ENCODE peak calls at places on chromosomes 11 and 22, in four cellular contexts. One of them, this sample, is unnamed.
A peak's percentile ranks its signal among the peaks of the same experiment; 100 is the strongest.

GRCh38 chr22:24169439-24170058 is 11.7 kb upstream of the SUSD2 start:
- DNase-seq in HepG2: no peak
- DNase-seq in GM12878: no peak
- DNase-seq in K562: no peak
- DNase-seq in this sample: no peak

GRCh38 chr11:61820174-61820573 is 3.4 kb upstream of the FADS1 start:
- DNase-seq in HepG2: peak; percentile 33
- DNase-seq in GM12878: no peak
- DNase-seq in K562: no peak
- DNase-seq in this sample: no peak

GRCh38 chr11:120554771-120555432 is 43.4 kb downstream of the GRIK4 start:
- DNase-seq in HepG2: no peak
- DNase-seq in GM12878: no peak
- DNase-seq in K562: no peak
- DNase-seq in this sample: peak; percentile 30

GRCh38 chr22:30830907-30831306 is 136.2 kb downstream of the OSBP2 start:
- DNase-seq in HepG2: no peak
- DNase-seq in GM12878: no peak
- DNase-seq in K562: no peak
- DNase-seq in this sample: no peak

GRCh38 chr11:82732734-82733443 is 775 bp downstream of the FAM181B start:
- DNase-seq in HepG2: no peak
- DNase-seq in GM12878: no peak
- DNase-seq in K562: peak; percentile 38
- DNase-seq in this sample: peak; percentile 29

GRCh38 chr11:2256293-2256913 is 14.0 kb downstream of the ASCL2 start:
- DNase-seq in HepG2: no peak
- DNase-seq in GM12878: no peak
- DNase-seq in K562: no peak
- DNase-seq in this sample: no peak

GRCh38 chr22:45703758-45704157 is 32.1 kb downstream of the ATXN10 start:
- DNase-seq in HepG2: no peak
- DNase-seq in GM12878: no peak
- DNase-seq in K562: no peak
- DNase-seq in this sample: peak; percentile 24

GRCh38 chr22:19146215-19146968 is 1.9 kb upstream of the ESS2 start:
- DNase-seq in HepG2: peak; percentile 25
- DNase-seq in GM12878: no peak
- DNase-seq in K562: no peak
- DNase-seq in this sample: no peak

GRCh38 chr11:109877043-109877442 is 216.1 kb upstream of the ZC3H12C start:
- DNase-seq in HepG2: no peak
- DNase-seq in GM12878: no peak
- DNase-seq in K562: no peak
- DNase-seq in this sample: no peak

GRCh38 chr11:64715756-64716470 is 7.1 kb downstream of the NRXN2 start:
- DNase-seq in HepG2: no peak
- DNase-seq in GM12878: no peak
- DNase-seq in K562: no peak
- DNase-seq in this sample: no peak

GRCh38 chr22:20520093-20520511 is 12.7 kb downstream of the MED15 start:
- DNase-seq in HepG2: no peak
- DNase-seq in GM12878: no peak
- DNase-seq in K562: peak; percentile 61
- DNase-seq in this sample: no peak

GRCh38 chr11:131495417-131495816 is 125.0 kb downstream of the NTM start:
- DNase-seq in HepG2: no peak
- DNase-seq in GM12878: no peak
- DNase-seq in K562: no peak
- DNase-seq in this sample: no peak

GRCh38 chr11:41984023-41984422 is 524.6 kb upstream of the LRRC4C start:
- DNase-seq in HepG2: no peak
- DNase-seq in GM12878: no peak
- DNase-seq in K562: no peak
- DNase-seq in this sample: no peak

GRCh38 chr11:41985799-41986198 is 526.3 kb upstream of the LRRC4C start:
- DNase-seq in HepG2: no peak
- DNase-seq in GM12878: no peak
- DNase-seq in K562: no peak
- DNase-seq in this sample: no peak

GRCh38 chr11:41989173-41989572 is 529.7 kb upstream of the LRRC4C start:
- DNase-seq in HepG2: no peak
- DNase-seq in GM12878: no peak
- DNase-seq in K562: no peak
- DNase-seq in this sample: no peak

DNA sequence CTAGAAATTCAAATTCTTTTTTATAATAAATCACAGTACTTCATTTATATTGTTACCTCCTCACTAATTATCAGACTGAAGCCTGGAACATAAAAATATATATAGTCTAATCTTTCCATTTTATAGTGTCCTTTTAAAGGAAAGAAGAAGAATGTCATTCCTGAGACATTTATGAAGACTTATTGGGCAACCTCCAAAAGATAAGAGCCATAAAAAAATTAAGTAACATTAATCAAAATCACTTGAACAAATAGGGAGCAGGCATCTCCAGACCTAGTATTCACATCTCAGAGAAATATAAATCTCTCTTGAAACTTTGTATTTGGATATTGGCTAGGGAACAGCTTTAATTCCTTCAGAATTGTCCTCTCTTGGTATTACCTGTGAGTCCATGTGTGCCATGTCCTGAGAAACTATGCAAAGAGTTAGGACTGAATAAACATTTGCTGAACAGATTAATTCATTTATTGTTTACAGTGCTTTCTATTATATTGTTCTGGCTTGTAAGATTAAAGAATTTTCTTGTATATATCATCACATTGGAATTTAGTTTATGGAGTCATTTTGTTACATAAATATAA is 530.4 kb upstream of the LRRC4C start:
- DNase-seq in HepG2: no peak
- DNase-seq in GM12878: no peak
- DNase-seq in K562: no peak
- DNase-seq in this sample: no peak
- TF ChIP-seq ATF2 in HepG2: no peak
- TF ChIP-seq ATF2 in GM12878: no peak
- TF ChIP-seq ATF2 in K562: no peak
- TF ChIP-seq ATF2 in this sample: no peak

DNA sequence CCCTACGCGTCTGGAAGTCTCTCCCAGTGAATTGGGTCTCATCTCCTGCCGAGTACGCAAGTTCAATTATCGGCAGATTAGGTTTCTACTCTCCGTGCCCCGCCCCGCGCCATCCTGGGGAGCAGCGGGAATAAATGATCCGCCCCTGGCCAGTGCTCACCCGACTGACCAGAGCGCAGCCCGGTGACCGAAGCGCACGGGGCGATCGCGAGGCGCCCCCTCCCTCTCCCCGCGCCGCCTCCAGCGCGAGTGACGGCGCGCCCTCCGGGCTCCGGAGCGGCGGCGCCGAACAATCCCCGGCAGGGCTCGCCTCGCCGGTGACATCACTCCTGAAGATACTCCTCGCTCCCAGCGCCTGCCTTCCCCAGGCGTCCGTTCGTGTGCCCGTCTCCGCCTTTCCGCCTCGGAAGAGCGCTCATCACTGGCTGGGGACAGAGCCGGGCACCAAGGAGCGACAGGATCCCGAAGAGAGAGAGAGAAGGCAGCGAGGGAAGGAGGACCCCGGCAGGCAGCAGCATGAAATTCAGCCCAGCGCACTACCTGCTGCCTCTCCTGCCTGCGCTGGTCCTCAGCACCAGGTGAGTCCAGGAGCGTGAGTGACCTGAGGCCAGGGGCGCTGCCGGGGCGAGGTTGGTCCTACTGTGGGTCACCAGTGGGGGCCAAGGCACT is at the start of gene LUZP2:
- DNase-seq in HepG2: no peak
- DNase-seq in GM12878: no peak
- DNase-seq in K562: no peak
- DNase-seq in this sample: peak; percentile 65
- TF ChIP-seq CBFB in HepG2: no peak
- TF ChIP-seq CBFB in GM12878: no peak
- TF ChIP-seq CBFB in K562: no peak
- TF ChIP-seq CBFB in this sample: no peak

DNA sequence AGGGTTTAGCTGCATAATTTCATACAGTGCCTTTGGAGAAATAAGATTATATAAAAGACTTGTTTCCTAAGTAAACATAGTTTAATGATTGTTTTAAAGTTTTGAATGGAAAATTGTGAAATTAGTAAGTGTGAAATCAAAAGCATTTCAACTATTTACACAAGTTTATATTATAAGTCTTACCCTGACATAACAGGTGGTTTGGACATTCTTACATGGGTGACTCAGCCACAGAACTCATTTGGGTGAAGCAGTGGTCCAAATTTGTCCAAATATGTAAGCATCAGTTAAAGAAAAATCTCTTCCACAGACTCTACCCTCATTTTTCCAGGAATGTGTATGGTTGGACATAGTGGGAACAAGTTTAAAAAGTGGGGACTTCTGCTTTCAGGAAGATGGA is 68.0 kb downstream of the USP47 start:
- DNase-seq in HepG2: no peak
- DNase-seq in GM12878: no peak
- DNase-seq in K562: no peak
- DNase-seq in this sample: no peak
- TF ChIP-seq TCF7 in HepG2: no peak
- TF ChIP-seq TCF7 in GM12878: no peak
- TF ChIP-seq TCF7 in K562: no peak
- TF ChIP-seq TCF7 in this sample: no peak

GRCh38 chr11:66022401-66023185 is 3.7 kb downstream of the CATSPER1 start:
- DNase-seq in HepG2: peak; percentile 45
- DNase-seq in GM12878: no peak
- DNase-seq in K562: peak; percentile 90
- DNase-seq in this sample: peak; percentile 92
- TF ChIP-seq ATF2 in HepG2: no peak
- TF ChIP-seq ATF2 in GM12878: no peak
- TF ChIP-seq ATF2 in K562: no peak
- TF ChIP-seq ATF2 in this sample: no peak

GRCh38 chr22:25509391-25509791 is 55.1 kb upstream of the GRK3 start:
- DNase-seq in HepG2: no peak
- DNase-seq in GM12878: no peak
- DNase-seq in K562: no peak
- DNase-seq in this sample: no peak
- TF ChIP-seq CBFB in HepG2: no peak
- TF ChIP-seq CBFB in GM12878: no peak
- TF ChIP-seq CBFB in K562: no peak
- TF ChIP-seq CBFB in this sample: no peak